ENCODE peak calls at places on chromosomes 13 and 19, in ten cellular contexts. N, G, Z, K, C, W, H, R, V and L are unnamed samples.

GRCh38 chr19:401836-402535 is 7.0 kb downstream of the C2CD4C start:
- DNase-seq in N (no peak), G (no peak), Z (no peak), K (no peak), C (no peak), W (no peak), H (no peak), R (no peak), V (peak; percentile 22), L (no peak)

GRCh38 chr13:111371720-111372119 is 51.3 kb downstream of the TEX29 start:
- DNase-seq in N (no peak), G (no peak), Z (no peak), K (no peak), C (no peak), W (no peak), H (no peak), R (no peak), V (no peak), L (no peak)

GRCh38 chr13:86881390-86881789 is 789.8 kb upstream of the SLITRK5 start:
- DNase-seq in N (no peak), G (no peak), Z (no peak), K (no peak), C (no peak), W (no peak), H (no peak), R (no peak), V (no peak), L (no peak)

GRCh38 chr13:74444161-74444571 is 310.0 kb upstream of the KLF12 start:
- DNase-seq in N (no peak), G (no peak), Z (peak; percentile 61), K (peak; percentile 6), C (no peak), W (no peak), H (no peak), R (no peak), V (no peak), L (no peak)

GRCh38 chr19:45173816-45174215 is 4.2 kb downstream of the TRAPPC6A start:
- DNase-seq in N (no peak), G (no peak), Z (peak; percentile 86), K (peak; percentile 79), C (no peak), W (no peak), H (no peak), R (no peak), V (no peak), L (no peak)

GRCh38 chr13:94550030-94550738 is 45.8 kb downstream of the TGDS start:
- DNase-seq in N (peak; percentile 47), G (no peak), Z (peak; percentile 64), K (peak; percentile 49), C (no peak), W (peak; percentile 5), H (no peak), R (no peak), V (no peak), L (no peak)

GRCh38 chr19:10431254-10431942 is 11.1 kb downstream of the PDE4A start:
- DNase-seq in N (peak; percentile 46), G (peak; percentile 70), Z (peak; percentile 39), K (peak; percentile 40), C (peak; percentile 37), W (no peak), H (no peak), R (no peak), V (peak; percentile 60), L (peak; percentile 78)

GRCh38 chr19:34471906-34472305 is 9.7 kb upstream of the WTIP start:
- DNase-seq in N (no peak), G (no peak), Z (no peak), K (no peak), C (no peak), W (no peak), H (no peak), R (no peak), V (no peak), L (no peak)

GRCh38 chr13:30561506-30561905 is 56.2 kb upstream of the USPL1 start:
- DNase-seq in N (no peak), G (no peak), Z (peak; percentile 51), K (peak; percentile 35), C (no peak), W (no peak), H (no peak), R (no peak), V (no peak), L (no peak)

GRCh38 chr13:30898721-30899188 is 7.3 kb upstream of the MEDAG start:
- DNase-seq in N (no peak), G (no peak), Z (peak; percentile 97), K (peak; percentile 90), C (no peak), W (no peak), H (peak; percentile 48), R (no peak), V (no peak), L (no peak)

GRCh38 chr13:26482451-26483197 is 74.9 kb upstream of the WASF3 start:
- DNase-seq in N (peak; percentile 78), G (peak; percentile 61), Z (peak; percentile 62), K (peak; percentile 69), C (peak; percentile 43), W (peak; percentile 51), H (peak; percentile 30), R (peak; percentile 72), V (no peak), L (peak; percentile 74)

GRCh38 chr19:43735957-43736356 is 18.8 kb downstream of the SMG9 start:
- DNase-seq in N (no peak), G (no peak), Z (peak; percentile 41), K (peak; percentile 67), C (no peak), W (no peak), H (no peak), R (no peak), V (no peak), L (no peak)

GRCh38 chr13:26682606-26683005 is 78.0 kb downstream of the GPR12 start:
- DNase-seq in N (no peak), G (no peak), Z (no peak), K (no peak), C (no peak), W (no peak), H (no peak), R (no peak), V (no peak), L (no peak)

GRCh38 chr19:35360880-35361420 is 2.7 kb downstream of the FFAR3 start:
- DNase-seq in N (no peak), G (no peak), Z (no peak), K (no peak), C (no peak), W (no peak), H (no peak), R (no peak), V (no peak), L (no peak)

GRCh38 chr13:98576215-98576945 is 527 bp downstream of the STK24 start:
- DNase-seq in N (peak; percentile 50), G (peak; percentile 47), Z (peak; percentile 38), K (peak; percentile 22), C (peak; percentile 40), W (no peak), H (no peak), R (peak; percentile 62), V (peak; percentile 55), L (peak; percentile 71)

DNA sequence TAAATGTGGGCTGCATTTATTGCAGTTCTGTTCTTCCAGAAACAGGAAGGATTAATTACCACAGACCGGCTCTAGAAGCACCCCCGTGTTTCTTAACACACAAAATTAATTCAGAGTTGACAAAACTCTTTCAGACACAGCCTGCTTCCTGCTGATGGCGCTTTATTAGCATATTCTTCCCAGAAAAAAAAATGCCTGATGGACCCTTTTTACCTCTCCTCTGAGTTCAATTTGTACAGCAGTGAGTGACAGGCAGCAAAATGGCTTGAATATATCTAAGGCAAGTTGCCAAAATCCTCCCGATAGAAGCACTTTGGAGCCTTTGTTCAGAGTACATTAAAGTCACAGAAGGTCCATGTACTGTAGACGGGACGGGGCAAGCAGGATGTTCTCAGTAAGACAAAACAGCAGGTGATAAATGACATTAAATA is 1171.7 kb downstream of the EFNB2 start:
- DNase-seq in N (no peak), G (no peak), Z (no peak), K (no peak), C (no peak), W (no peak), H (no peak), R (peak; percentile 20), V (no peak), L (no peak)
- TF ChIP-seq CTCF in N (no peak), G (no peak), Z (no peak), K (no peak), C (no peak), W (no peak), H (no peak), R (no peak), V (no peak), L (no peak)

DNA sequence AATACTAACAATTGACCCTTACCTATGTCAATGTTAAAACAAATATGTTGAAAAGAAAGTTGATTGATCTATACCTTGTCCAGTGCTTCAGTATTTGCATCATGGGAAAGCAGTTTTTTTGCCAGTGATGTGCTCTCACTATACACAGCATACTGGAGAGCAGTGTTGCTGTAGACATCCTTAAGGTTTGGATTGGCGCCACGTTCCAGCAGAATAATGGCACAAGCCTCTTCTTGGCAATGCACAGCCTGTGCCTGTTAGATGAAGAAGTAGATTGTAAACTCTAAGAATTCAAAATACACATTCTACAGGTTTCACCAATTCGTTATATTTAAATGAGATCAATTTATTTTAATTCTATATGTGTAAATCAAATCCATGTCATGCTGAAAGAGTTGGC is 43.9 kb upstream of the C1QTNF9B start:
- DNase-seq in N (no peak), G (no peak), Z (peak; percentile 18), K (no peak), C (no peak), W (no peak), H (no peak), R (no peak), V (no peak), L (no peak)
- TF ChIP-seq CTCF in N (no peak), G (no peak), Z (no peak), K (no peak), C (no peak), W (no peak), H (no peak), R (no peak), V (no peak), L (no peak)

GRCh38 chr19:13029893-13030292 is 34.6 kb downstream of the NFIX start:
- DNase-seq in N (no peak), G (no peak), Z (no peak), K (no peak), C (no peak), W (no peak), H (no peak), R (peak; percentile 55), V (no peak), L (no peak)
- TF ChIP-seq CTCF in N (peak; percentile 22), G (no peak), Z (peak; percentile 39), K (peak; percentile 71), C (no peak), W (peak; percentile 81), H (peak; percentile 45), R (peak; percentile 60), V (peak; percentile 19), L (no peak)

DNA sequence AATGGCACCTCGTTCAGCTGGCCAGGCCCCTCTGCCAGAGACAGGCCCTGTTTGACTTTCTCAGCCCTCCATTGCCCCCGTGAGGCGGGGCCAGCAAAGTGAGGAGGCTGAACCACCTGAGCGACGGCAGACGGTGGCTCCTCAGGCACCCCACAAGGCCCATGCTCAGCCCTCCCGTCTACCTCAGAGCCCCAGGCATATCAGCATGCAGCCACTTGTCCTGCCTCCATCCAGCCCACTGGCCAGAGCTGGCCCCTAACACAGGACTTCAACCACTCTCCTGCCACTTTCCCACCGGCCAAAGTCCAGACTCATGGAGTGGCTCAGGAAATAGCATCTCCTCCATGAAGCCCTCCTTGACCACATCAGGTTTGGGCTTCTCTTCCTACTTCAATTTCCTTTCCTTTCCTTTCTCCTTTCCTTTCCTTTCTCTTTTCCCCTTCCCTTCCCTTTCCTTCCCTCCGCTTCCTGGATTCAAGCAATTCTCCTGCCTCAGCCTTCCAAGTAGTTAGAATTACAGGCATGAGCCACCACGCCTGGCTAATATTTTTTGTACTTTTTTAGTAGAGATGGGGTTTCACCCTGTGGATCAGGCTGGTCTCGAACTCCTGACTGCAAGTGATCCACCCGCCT is 9.3 kb downstream of the SLC7A10 start:
- DNase-seq in N (no peak), G (no peak), Z (no peak), K (no peak), C (no peak), W (no peak), H (no peak), R (no peak), V (no peak), L (no peak)
- TF ChIP-seq CTCF in N (no peak), G (no peak), Z (no peak), K (no peak), C (no peak), W (no peak), H (no peak), R (no peak), V (no peak), L (no peak)